ENCODE peak calls at places on chromosome 5, in four cellular contexts. One of them, this sample, is unnamed.

GRCh38 chr5:7608772-7609171 is 212.8 kb downstream of the ADCY2 start:
- DNase-seq in spleen: no peak
- DNase-seq in stimulated activated CD8-positive, alpha-beta memory T cell treated with anti-CD3 and anti-CD28 coated beads, Interleukin-4, amount 100 ng/mL, for 24 hours: no peak
- DNase-seq in AG09319: no peak
- DNase-seq in this sample: no peak

GRCh38 chr5:2894347-2895135 is 143.1 kb upstream of the IRX2 start:
- DNase-seq in AG09319: no peak
- DNase-seq in spleen: no peak
- DNase-seq in stimulated activated CD8-positive, alpha-beta memory T cell treated with anti-CD3 and anti-CD28 coated beads, Interleukin-4, amount 100 ng/mL, for 24 hours: no peak
- DNase-seq in this sample: peak

GRCh38 chr5:178437296-178438075 is 152.7 kb downstream of the COL23A1 start:
- DNase-seq in spleen: no peak
- DNase-seq in stimulated activated CD8-positive, alpha-beta memory T cell treated with anti-CD3 and anti-CD28 coated beads, Interleukin-4, amount 100 ng/mL, for 24 hours: no peak
- DNase-seq in AG09319: no peak
- DNase-seq in this sample: no peak

GRCh38 chr5:93607367-93608258 is 24.6 kb downstream of the NR2F1 start:
- DNase-seq in spleen: no peak
- DNase-seq in stimulated activated CD8-positive, alpha-beta memory T cell treated with anti-CD3 and anti-CD28 coated beads, Interleukin-4, amount 100 ng/mL, for 24 hours: no peak
- DNase-seq in AG09319: no peak
- DNase-seq in this sample: no peak

GRCh38 chr5:148730272-148730954 is 76.1 kb upstream of the HTR4 start:
- DNase-seq in spleen: no peak
- DNase-seq in stimulated activated CD8-positive, alpha-beta memory T cell treated with anti-CD3 and anti-CD28 coated beads, Interleukin-4, amount 100 ng/mL, for 24 hours: no peak
- DNase-seq in AG09319: no peak
- DNase-seq in this sample: no peak

GRCh38 chr5:151264113-151264512 is 11.1 kb downstream of the GM2A start:
- DNase-seq in AG09319: no peak
- DNase-seq in spleen: no peak
- DNase-seq in stimulated activated CD8-positive, alpha-beta memory T cell treated with anti-CD3 and anti-CD28 coated beads, Interleukin-4, amount 100 ng/mL, for 24 hours: no peak
- DNase-seq in this sample: no peak

GRCh38 chr5:176405656-176406435 is 10.5 kb downstream of the CLTB start:
- DNase-seq in stimulated activated CD8-positive, alpha-beta memory T cell treated with anti-CD3 and anti-CD28 coated beads, Interleukin-4, amount 100 ng/mL, for 24 hours: no peak
- DNase-seq in spleen: peak
- DNase-seq in AG09319: no peak
- DNase-seq in this sample: peak

GRCh38 chr5:88686743-88687142 is 196.2 kb downstream of the MEF2C start:
- DNase-seq in AG09319: no peak
- DNase-seq in stimulated activated CD8-positive, alpha-beta memory T cell treated with anti-CD3 and anti-CD28 coated beads, Interleukin-4, amount 100 ng/mL, for 24 hours: no peak
- DNase-seq in spleen: no peak
- DNase-seq in this sample: no peak

GRCh38 chr5:96316487-96316886 is 116.6 kb downstream of the PCSK1 start:
- DNase-seq in stimulated activated CD8-positive, alpha-beta memory T cell treated with anti-CD3 and anti-CD28 coated beads, Interleukin-4, amount 100 ng/mL, for 24 hours: no peak
- DNase-seq in spleen: no peak
- DNase-seq in AG09319: no peak
- DNase-seq in this sample: no peak

GRCh38 chr5:53934126-53934856 is 373.9 kb downstream of the NDUFS4 start:
- DNase-seq in spleen: no peak
- DNase-seq in stimulated activated CD8-positive, alpha-beta memory T cell treated with anti-CD3 and anti-CD28 coated beads, Interleukin-4, amount 100 ng/mL, for 24 hours: no peak
- DNase-seq in AG09319: no peak
- DNase-seq in this sample: no peak

GRCh38 chr5:144583493-144584154 is 413.0 kb downstream of the KCTD16 start:
- DNase-seq in stimulated activated CD8-positive, alpha-beta memory T cell treated with anti-CD3 and anti-CD28 coated beads, Interleukin-4, amount 100 ng/mL, for 24 hours: no peak
- DNase-seq in spleen: no peak
- DNase-seq in AG09319: no peak
- DNase-seq in this sample: no peak

GRCh38 chr5:76406567-76407155 is 3.6 kb downstream of the IQGAP2 start:
- DNase-seq in spleen: no peak
- DNase-seq in AG09319: no peak
- DNase-seq in stimulated activated CD8-positive, alpha-beta memory T cell treated with anti-CD3 and anti-CD28 coated beads, Interleukin-4, amount 100 ng/mL, for 24 hours: no peak
- DNase-seq in this sample: no peak

GRCh38 chr5:24005384-24005783 is 498.0 kb downstream of the PRDM9 start:
- DNase-seq in spleen: no peak
- DNase-seq in stimulated activated CD8-positive, alpha-beta memory T cell treated with anti-CD3 and anti-CD28 coated beads, Interleukin-4, amount 100 ng/mL, for 24 hours: no peak
- DNase-seq in AG09319: no peak
- DNase-seq in this sample: no peak

GRCh38 chr5:13866792-13867191 is 77.7 kb downstream of the DNAH5 start:
- DNase-seq in stimulated activated CD8-positive, alpha-beta memory T cell treated with anti-CD3 and anti-CD28 coated beads, Interleukin-4, amount 100 ng/mL, for 24 hours: no peak
- DNase-seq in AG09319: peak
- DNase-seq in spleen: no peak
- DNase-seq in this sample: no peak

GRCh38 chr5:140043508-140043872 is 391 bp upstream of the NRG2 start:
- DNase-seq in spleen: no peak
- DNase-seq in stimulated activated CD8-positive, alpha-beta memory T cell treated with anti-CD3 and anti-CD28 coated beads, Interleukin-4, amount 100 ng/mL, for 24 hours: no peak
- DNase-seq in AG09319: no peak
- DNase-seq in this sample: peak

GRCh38 chr5:126171916-126172315 is 251.3 kb upstream of the GRAMD2B start:
- DNase-seq in spleen: no peak
- DNase-seq in stimulated activated CD8-positive, alpha-beta memory T cell treated with anti-CD3 and anti-CD28 coated beads, Interleukin-4, amount 100 ng/mL, for 24 hours: no peak
- DNase-seq in AG09319: no peak
- DNase-seq in this sample: no peak

GRCh38 chr5:29780401-29780800 is 1413.1 kb upstream of the CDH6 start:
- DNase-seq in spleen: no peak
- DNase-seq in AG09319: no peak
- DNase-seq in stimulated activated CD8-positive, alpha-beta memory T cell treated with anti-CD3 and anti-CD28 coated beads, Interleukin-4, amount 100 ng/mL, for 24 hours: no peak
- DNase-seq in this sample: no peak

GRCh38 chr5:112551437-112552018 is 132.5 kb upstream of the EPB41L4A start:
- DNase-seq in spleen: no peak
- DNase-seq in stimulated activated CD8-positive, alpha-beta memory T cell treated with anti-CD3 and anti-CD28 coated beads, Interleukin-4, amount 100 ng/mL, for 24 hours: no peak
- DNase-seq in AG09319: no peak
- DNase-seq in this sample: no peak

GRCh38 chr5:17156463-17156862 is 61.0 kb upstream of the BASP1 start:
- DNase-seq in stimulated activated CD8-positive, alpha-beta memory T cell treated with anti-CD3 and anti-CD28 coated beads, Interleukin-4, amount 100 ng/mL, for 24 hours: no peak
- DNase-seq in spleen: no peak
- DNase-seq in AG09319: no peak
- DNase-seq in this sample: no peak

GRCh38 chr5:156259618-156260017 is 67.3 kb upstream of the SGCD start:
- DNase-seq in AG09319: no peak
- DNase-seq in spleen: no peak
- DNase-seq in stimulated activated CD8-positive, alpha-beta memory T cell treated with anti-CD3 and anti-CD28 coated beads, Interleukin-4, amount 100 ng/mL, for 24 hours: no peak
- DNase-seq in this sample: no peak

GRCh38 chr5:150208187-150209015 is 18.5 kb downstream of the SLC6A7 start:
- DNase-seq in stimulated activated CD8-positive, alpha-beta memory T cell treated with anti-CD3 and anti-CD28 coated beads, Interleukin-4, amount 100 ng/mL, for 24 hours: no peak
- DNase-seq in AG09319: no peak
- DNase-seq in spleen: no peak
- DNase-seq in this sample: no peak

GRCh38 chr5:179227196-179227577 is 118.1 kb downstream of the ADAMTS2 start:
- DNase-seq in stimulated activated CD8-positive, alpha-beta memory T cell treated with anti-CD3 and anti-CD28 coated beads, Interleukin-4, amount 100 ng/mL, for 24 hours: no peak
- DNase-seq in AG09319: no peak
- DNase-seq in spleen: peak
- DNase-seq in this sample: peak

GRCh38 chr5:107952450-107952849 is 281.7 kb upstream of the EFNA5 start:
- DNase-seq in AG09319: no peak
- DNase-seq in spleen: no peak
- DNase-seq in stimulated activated CD8-positive, alpha-beta memory T cell treated with anti-CD3 and anti-CD28 coated beads, Interleukin-4, amount 100 ng/mL, for 24 hours: no peak
- DNase-seq in this sample: no peak

GRCh38 chr5:23001120-23001519 is 148.0 kb upstream of the CDH12 start:
- DNase-seq in AG09319: no peak
- DNase-seq in stimulated activated CD8-positive, alpha-beta memory T cell treated with anti-CD3 and anti-CD28 coated beads, Interleukin-4, amount 100 ng/mL, for 24 hours: no peak
- DNase-seq in spleen: no peak
- DNase-seq in this sample: no peak

GRCh38 chr5:93649234-93649900 is 66.3 kb downstream of the NR2F1 start:
- DNase-seq in spleen: no peak
- DNase-seq in AG09319: no peak
- DNase-seq in stimulated activated CD8-positive, alpha-beta memory T cell treated with anti-CD3 and anti-CD28 coated beads, Interleukin-4, amount 100 ng/mL, for 24 hours: no peak
- DNase-seq in this sample: no peak

GRCh38 chr5:140131967-140132409 is 6.3 kb downstream of the IGIP start:
- DNase-seq in spleen: no peak
- DNase-seq in stimulated activated CD8-positive, alpha-beta memory T cell treated with anti-CD3 and anti-CD28 coated beads, Interleukin-4, amount 100 ng/mL, for 24 hours: no peak
- DNase-seq in AG09319: peak
- DNase-seq in this sample: peak

GRCh38 chr5:140349244-140349643 is 2.8 kb upstream of the HBEGF start:
- DNase-seq in stimulated activated CD8-positive, alpha-beta memory T cell treated with anti-CD3 and anti-CD28 coated beads, Interleukin-4, amount 100 ng/mL, for 24 hours: no peak
- DNase-seq in spleen: no peak
- DNase-seq in AG09319: no peak
- DNase-seq in this sample: no peak

GRCh38 chr5:146222002-146222401 is 18.6 kb downstream of the RBM27 start:
- DNase-seq in stimulated activated CD8-positive, alpha-beta memory T cell treated with anti-CD3 and anti-CD28 coated beads, Interleukin-4, amount 100 ng/mL, for 24 hours: no peak
- DNase-seq in AG09319: no peak
- DNase-seq in spleen: no peak
- DNase-seq in this sample: no peak

GRCh38 chr5:136427421-136427820 is 62.1 kb upstream of the TRPC7 start:
- DNase-seq in stimulated activated CD8-positive, alpha-beta memory T cell treated with anti-CD3 and anti-CD28 coated beads, Interleukin-4, amount 100 ng/mL, for 24 hours: no peak
- DNase-seq in AG09319: no peak
- DNase-seq in spleen: no peak
- DNase-seq in this sample: no peak

GRCh38 chr5:66436721-66437120 is 159.5 kb upstream of the MAST4 start:
- DNase-seq in spleen: no peak
- DNase-seq in AG09319: no peak
- DNase-seq in stimulated activated CD8-positive, alpha-beta memory T cell treated with anti-CD3 and anti-CD28 coated beads, Interleukin-4, amount 100 ng/mL, for 24 hours: no peak
- DNase-seq in this sample: no peak

GRCh38 chr5:56457887-56458451 is 224.8 kb upstream of the ANKRD55 start:
- DNase-seq in stimulated activated CD8-positive, alpha-beta memory T cell treated with anti-CD3 and anti-CD28 coated beads, Interleukin-4, amount 100 ng/mL, for 24 hours: no peak
- DNase-seq in spleen: no peak
- DNase-seq in AG09319: no peak
- DNase-seq in this sample: no peak

GRCh38 chr5:158483202-158483870 is 616.4 kb downstream of the EBF1 start:
- DNase-seq in spleen: no peak
- DNase-seq in AG09319: no peak
- DNase-seq in stimulated activated CD8-positive, alpha-beta memory T cell treated with anti-CD3 and anti-CD28 coated beads, Interleukin-4, amount 100 ng/mL, for 24 hours: no peak
- DNase-seq in this sample: no peak

GRCh38 chr5:43401827-43402226 is 10.4 kb downstream of the CCL28 start:
- DNase-seq in AG09319: no peak
- DNase-seq in stimulated activated CD8-positive, alpha-beta memory T cell treated with anti-CD3 and anti-CD28 coated beads, Interleukin-4, amount 100 ng/mL, for 24 hours: no peak
- DNase-seq in spleen: no peak
- DNase-seq in this sample: no peak

GRCh38 chr5:137503456-137503855 is 4.3 kb upstream of the SPOCK1 start:
- DNase-seq in spleen: no peak
- DNase-seq in stimulated activated CD8-positive, alpha-beta memory T cell treated with anti-CD3 and anti-CD28 coated beads, Interleukin-4, amount 100 ng/mL, for 24 hours: no peak
- DNase-seq in AG09319: no peak
- DNase-seq in this sample: no peak

GRCh38 chr5:60674670-60675069 is 25.3 kb downstream of the DEPDC1B start:
- DNase-seq in AG09319: no peak
- DNase-seq in stimulated activated CD8-positive, alpha-beta memory T cell treated with anti-CD3 and anti-CD28 coated beads, Interleukin-4, amount 100 ng/mL, for 24 hours: no peak
- DNase-seq in spleen: no peak
- DNase-seq in this sample: no peak

GRCh38 chr5:118506453-118506852 is 481.9 kb downstream of the DTWD2 start:
- DNase-seq in AG09319: no peak
- DNase-seq in stimulated activated CD8-positive, alpha-beta memory T cell treated with anti-CD3 and anti-CD28 coated beads, Interleukin-4, amount 100 ng/mL, for 24 hours: no peak
- DNase-seq in spleen: peak
- DNase-seq in this sample: no peak

This sample was measured in upper lobe of right lung.